ENCODE peak calls at places on chromosomes 5 and 9, in six cellular contexts. T is heart right ventricle; I is OCI-LY7; S is Karpas-422; N is CD4-positive, CD25-positive, alpha-beta regulatory T cell; R is aorta. L is an unnamed sample.

GRCh38 chr9:109012009-109012875 is 1.1 kb downstream of the CTNNAL1 start:
- DNase-seq in R (peak; percentile 89), T (peak; percentile 35), N (peak; percentile 22), I (peak; percentile 31), S (peak; percentile 72), L (peak; percentile 76)

GRCh38 chr5:58114324-58114723 is 345.6 kb downstream of the PLK2 start:
- DNase-seq in S (no peak), I (no peak), R (no peak), N (no peak), T (no peak), L (no peak)

GRCh38 chr9:36877239-36877638 is 156.8 kb downstream of the PAX5 start:
- DNase-seq in T (no peak), N (no peak), I (peak; percentile 24), R (peak; percentile 20), S (no peak), L (no peak)

GRCh38 chr5:111124793-111125192 is 32.6 kb downstream of the WDR36 start:
- DNase-seq in N (no peak), T (no peak), R (no peak), S (no peak), I (no peak), L (no peak)

GRCh38 chr9:89194381-89195114 is 15.9 kb upstream of the SHC3 start:
- DNase-seq in I (no peak), S (no peak), R (no peak), T (no peak), N (no peak), L (no peak)

GRCh38 chr9:36632892-36633291 is 60.2 kb downstream of the MELK start:
- DNase-seq in R (no peak), I (peak; percentile 50), S (peak; percentile 74), N (peak; percentile 8), T (no peak), L (no peak)

GRCh38 chr5:82881571-82882200 is 195.5 kb downstream of the TMEM167A start:
- DNase-seq in T (no peak), N (no peak), I (no peak), R (no peak), S (no peak), L (no peak)

GRCh38 chr5:109877670-109878045 is 187.9 kb downstream of the MAN2A1 start:
- DNase-seq in T (no peak), R (no peak), S (no peak), I (no peak), N (no peak), L (no peak)

GRCh38 chr5:371811-372555 is 50.5 kb downstream of the AHRR start:
- DNase-seq in T (peak; percentile 3), I (no peak), R (peak; percentile 55), S (no peak), N (no peak), L (no peak)

GRCh38 chr5:74357827-74358226 is 282.7 kb downstream of the ENC1 start:
- DNase-seq in N (no peak), I (no peak), R (no peak), T (no peak), S (no peak), L (no peak)

GRCh38 chr5:83683836-83684235 is 36.8 kb downstream of the HAPLN1 start:
- DNase-seq in R (no peak), T (no peak), N (no peak), S (no peak), I (no peak), L (no peak)

GRCh38 chr9:102069969-102070368 is 331.5 kb upstream of the GRIN3A start:
- DNase-seq in S (no peak), R (no peak), N (no peak), T (no peak), I (no peak), L (no peak)

GRCh38 chr5:77211013-77211690 is 672 bp downstream of the PDE8B start:
- DNase-seq in S (no peak), I (no peak), N (no peak), R (no peak), T (no peak), L (no peak)

GRCh38 chr5:1008451-1009358 is at the start of gene NKD2:
- DNase-seq in R (peak; percentile 75), S (no peak), I (peak; percentile 50), N (no peak), T (peak; percentile 8), L (no peak)

GRCh38 chr9:78400496-78400895 is 103.6 kb downstream of the PSAT1 start:
- DNase-seq in S (no peak), N (no peak), T (no peak), R (no peak), I (no peak), L (no peak)

GRCh38 chr9:35558185-35558584 is 46.9 kb upstream of the TESK1 start:
- DNase-seq in T (no peak), R (no peak), S (no peak), N (no peak), I (no peak), L (no peak)

GRCh38 chr9:128998462-128998861 is 29.7 kb downstream of the SH3GLB2 start:
- DNase-seq in S (no peak), I (no peak), N (no peak), R (peak; percentile 35), T (no peak), L (no peak)

GRCh38 chr5:87113848-87114247 is 153.8 kb upstream of the RASA1 start:
- DNase-seq in N (no peak), S (no peak), T (no peak), R (no peak), I (no peak), L (no peak)

GRCh38 chr9:123584202-123585176 is 228.5 kb downstream of the CRB2 start:
- DNase-seq in R (no peak), S (no peak), I (no peak), T (no peak), N (no peak), L (no peak)

GRCh38 chr5:33891731-33892418 is at the start of gene ADAMTS12:
- DNase-seq in I (no peak), T (peak; percentile 41), R (peak; percentile 87), N (no peak), S (no peak), L (no peak)

GRCh38 chr9:16282718-16283117 is 587.8 kb downstream of the BNC2 start:
- DNase-seq in T (no peak), R (no peak), S (no peak), N (no peak), I (no peak), L (no peak)

GRCh38 chr9:33737811-33738606 is 57.4 kb upstream of the PRSS3 start:
- DNase-seq in S (peak; percentile 84), N (no peak), I (peak; percentile 54), T (peak; percentile 22), R (no peak), L (no peak)

GRCh38 chr9:69180670-69181069 is 6.6 kb downstream of the TJP2 start:
- DNase-seq in S (no peak), T (peak; percentile 63), I (no peak), N (peak; percentile 39), R (peak; percentile 79), L (no peak)

GRCh38 chr5:157560560-157560959 is 15.0 kb downstream of the ADAM19 start:
- DNase-seq in S (no peak), I (no peak), R (no peak), T (no peak), N (no peak), L (no peak)

GRCh38 chr5:78747703-78748359 is 99.3 kb upstream of the LHFPL2 start:
- DNase-seq in T (no peak), N (no peak), R (no peak), S (no peak), I (no peak), L (no peak)
- H3K27ac ChIP-seq in T (peak overlapping the region; percentile 40), N (no peak overlapping the region), R (peak overlapping the region; percentile 96), S (no peak overlapping the region), I (no peak overlapping the region), L (peak overlapping the region; percentile 46)

DNA sequence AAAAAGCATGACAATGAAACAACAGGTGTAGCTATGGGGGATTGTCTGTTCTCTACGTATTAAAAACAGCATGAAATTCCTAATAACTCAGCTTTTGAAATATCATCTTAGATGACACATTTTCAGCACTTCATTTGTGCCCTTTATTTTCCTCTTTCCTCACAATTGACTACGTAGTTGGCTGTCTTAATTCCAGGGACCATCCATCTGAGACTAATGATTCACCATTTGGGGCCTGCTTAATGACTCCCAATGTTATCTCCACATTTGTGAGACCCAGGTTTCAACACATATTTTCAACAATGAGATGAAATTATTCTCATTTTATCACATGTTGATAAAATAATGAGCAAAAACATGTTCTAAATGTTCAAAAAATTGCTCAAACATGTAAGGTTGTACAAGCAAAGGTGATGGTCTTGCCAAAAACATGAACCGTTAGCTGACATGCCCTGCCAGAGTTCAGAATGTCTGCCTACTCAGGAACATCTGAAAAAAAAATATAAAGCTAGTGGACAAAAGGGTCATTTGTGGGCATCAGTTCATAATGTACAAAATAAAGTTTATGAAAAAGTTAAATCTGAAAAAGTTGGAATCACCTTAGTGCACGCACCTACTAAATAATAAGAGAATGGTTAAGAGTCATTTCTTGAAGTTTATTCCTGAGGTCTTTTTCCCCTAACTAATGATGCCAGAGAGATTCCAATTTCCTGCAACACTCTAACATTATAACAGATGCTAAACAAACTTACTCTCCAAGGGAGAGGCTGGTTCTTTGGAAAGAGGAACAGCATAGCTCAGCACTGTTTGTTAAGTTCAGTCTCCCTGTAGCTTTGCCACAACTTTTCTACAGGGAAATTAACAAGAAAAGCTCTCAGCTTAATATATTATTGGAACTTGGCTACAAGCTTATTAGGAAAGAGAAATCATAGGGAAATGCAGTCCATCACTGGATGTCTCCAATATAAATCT is 275.5 kb downstream of the SPOCK1 start:
- DNase-seq in I (no peak), R (no peak), N (no peak), T (no peak), S (no peak), L (no peak)
- H3K27ac ChIP-seq in I (no peak overlapping the region), R (no peak overlapping the region), N (no peak overlapping the region), T (no peak overlapping the region), S (no peak overlapping the region), L (no peak overlapping the region)

GRCh38 chr5:80216096-80216495 is 39.8 kb downstream of the SERINC5 start:
- DNase-seq in R (no peak), T (no peak), N (no peak), S (no peak), I (no peak), L (no peak)
- H3K27ac ChIP-seq in R (no peak overlapping the region), T (peak overlapping the region; percentile 87), N (no peak overlapping the region), S (no peak overlapping the region), I (no peak overlapping the region), L (peak overlapping the region; percentile 58)

GRCh38 chr5:98349990-98350365 is 423.5 kb upstream of the RGMB start:
- DNase-seq in I (no peak), T (no peak), R (no peak), N (no peak), S (no peak), L (no peak)

DNA sequence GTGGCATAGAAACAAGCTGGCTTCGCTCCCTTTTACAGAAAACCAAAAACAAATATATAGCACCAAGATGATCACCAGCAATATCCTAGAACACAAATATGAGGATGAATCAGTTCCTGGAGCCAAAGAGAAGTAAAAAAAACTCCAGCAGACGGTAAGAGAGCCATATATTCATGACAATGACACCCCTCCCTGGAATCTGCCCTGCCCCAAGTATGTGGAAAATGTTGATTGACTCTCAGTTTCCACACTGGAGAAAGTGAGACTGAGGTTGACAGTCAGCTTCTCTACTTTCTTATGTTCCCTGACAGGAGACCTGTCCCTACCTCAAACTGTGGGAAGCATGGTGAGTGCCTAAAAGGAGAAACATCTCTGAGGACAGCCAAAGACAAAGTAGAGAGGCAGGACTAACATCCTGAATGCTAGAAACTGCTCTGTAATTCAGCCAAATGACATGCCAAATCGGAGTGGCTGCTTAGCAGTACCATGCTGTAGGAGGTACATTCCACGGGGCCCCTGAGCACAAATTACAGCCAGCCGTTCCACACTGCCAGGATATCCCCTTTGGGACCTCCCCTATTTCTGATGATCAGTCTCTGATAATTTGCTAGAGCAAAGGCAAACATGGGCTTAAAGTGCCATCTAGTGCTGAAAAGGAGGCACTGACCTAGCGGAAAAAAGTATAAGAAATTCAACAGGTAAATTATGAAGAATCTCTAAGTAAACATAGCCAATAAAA is 424.0 kb upstream of the RGMB start:
- DNase-seq in S (peak; percentile 76), N (no peak), I (peak; percentile 1), T (no peak), R (no peak), L (no peak)
- H3K27ac ChIP-seq in S (no peak overlapping the region), N (no peak overlapping the region), I (no peak overlapping the region), T (no peak overlapping the region), R (no peak overlapping the region), L (no peak overlapping the region)